ENCODE peak calls at places on chromosomes 13 and 19, in six cellular contexts. One of them, this sample, is unnamed.

GRCh38 chr13:45105895-45106294 is 14.4 kb upstream of the GTF2F2 start:
- DNase-seq in IMR-90: peak; percentile 94
- DNase-seq in GM23338: no peak
- DNase-seq in lower lobe of right lung: no peak
- DNase-seq in H9: no peak
- DNase-seq in adrenal gland: no peak
- DNase-seq in this sample: no peak

GRCh38 chr13:113078895-113079720 is 26.5 kb upstream of the F7 start:
- DNase-seq in IMR-90: no peak
- DNase-seq in GM23338: no peak
- DNase-seq in lower lobe of right lung: peak; percentile 20
- DNase-seq in H9: no peak
- DNase-seq in adrenal gland: no peak
- DNase-seq in this sample: no peak

GRCh38 chr13:113275387-113275786 is 21.7 kb upstream of the LAMP1 start:
- DNase-seq in IMR-90: peak; percentile 75
- DNase-seq in GM23338: peak; percentile 77
- DNase-seq in lower lobe of right lung: no peak
- DNase-seq in H9: peak; percentile 62
- DNase-seq in adrenal gland: peak; percentile 68
- DNase-seq in this sample: no peak

GRCh38 chr19:28553005-28553404 is 659.9 kb downstream of the UQCRFS1 start:
- DNase-seq in IMR-90: no peak
- DNase-seq in GM23338: no peak
- DNase-seq in lower lobe of right lung: no peak
- DNase-seq in H9: peak; percentile 5
- DNase-seq in adrenal gland: no peak
- DNase-seq in this sample: no peak

GRCh38 chr13:48950507-48950886 is 25.2 kb upstream of the FNDC3A start:
- DNase-seq in IMR-90: peak; percentile 27
- DNase-seq in GM23338: no peak
- DNase-seq in lower lobe of right lung: no peak
- DNase-seq in H9: no peak
- DNase-seq in adrenal gland: no peak
- DNase-seq in this sample: peak; percentile 37

GRCh38 chr19:49114630-49115363 is 627 bp downstream of the LIN7B start:
- DNase-seq in IMR-90: peak; percentile 33
- DNase-seq in GM23338: peak; percentile 88
- DNase-seq in lower lobe of right lung: peak; percentile 77
- DNase-seq in H9: peak; percentile 83
- DNase-seq in adrenal gland: peak; percentile 59
- DNase-seq in this sample: no peak

GRCh38 chr13:44421853-44422525 is 48.4 kb downstream of the SERP2 start:
- DNase-seq in IMR-90: no peak
- DNase-seq in GM23338: no peak
- DNase-seq in lower lobe of right lung: no peak
- DNase-seq in H9: no peak
- DNase-seq in adrenal gland: no peak
- DNase-seq in this sample: no peak

GRCh38 chr19:30437869-30438268 is 65.7 kb downstream of the ZNF536 start:
- DNase-seq in IMR-90: no peak
- DNase-seq in GM23338: peak; percentile 40
- DNase-seq in lower lobe of right lung: no peak
- DNase-seq in H9: no peak
- DNase-seq in adrenal gland: no peak
- DNase-seq in this sample: no peak

GRCh38 chr13:98664510-98664909 is 87.6 kb upstream of the STK24 start:
- DNase-seq in IMR-90: no peak
- DNase-seq in GM23338: no peak
- DNase-seq in lower lobe of right lung: no peak
- DNase-seq in H9: no peak
- DNase-seq in adrenal gland: no peak
- DNase-seq in this sample: no peak

DNA sequence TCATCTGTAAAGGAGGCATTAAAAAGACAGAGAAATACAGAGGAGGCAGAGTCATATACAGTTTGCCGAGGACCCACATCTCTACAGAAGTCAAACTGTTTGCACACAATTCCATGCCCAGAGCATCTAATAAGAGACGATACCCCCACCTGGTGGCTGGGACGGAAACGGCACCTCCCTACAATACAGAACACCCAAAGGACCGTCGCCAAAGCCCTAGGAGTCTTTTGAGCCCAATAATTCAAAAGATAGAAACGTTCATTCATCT is 703 bp upstream of the PLEKHG2 start:
- DNase-seq in IMR-90: peak; percentile 92
- DNase-seq in GM23338: peak; percentile 97
- DNase-seq in lower lobe of right lung: peak; percentile 94
- DNase-seq in H9: peak; percentile 81
- DNase-seq in adrenal gland: peak; percentile 95
- DNase-seq in this sample: peak; percentile 88
- H3K4me1 ChIP-seq in IMR-90: peaks cover 26% of the 10 kb centered on the region
- H3K4me1 ChIP-seq in GM23338: peaks cover 41% of the 10 kb centered on the region
- H3K4me1 ChIP-seq in lower lobe of right lung: peaks cover 31% of the 10 kb centered on the region
- H3K4me1 ChIP-seq in H9: peaks cover 4% of the 10 kb centered on the region
- H3K4me1 ChIP-seq in adrenal gland: peaks cover 8% of the 10 kb centered on the region
- H3K4me1 ChIP-seq in this sample: peaks cover 3% of the 10 kb centered on the region

GRCh38 chr19:3275068-3275582 is 50.7 kb downstream of the CELF5 start:
- DNase-seq in IMR-90: no peak
- DNase-seq in GM23338: peak; percentile 92
- DNase-seq in lower lobe of right lung: no peak
- DNase-seq in H9: peak; percentile 88
- DNase-seq in adrenal gland: no peak
- DNase-seq in this sample: no peak

GRCh38 chr19:3277649-3278048 is 53.2 kb downstream of the CELF5 start:
- DNase-seq in IMR-90: no peak
- DNase-seq in GM23338: no peak
- DNase-seq in lower lobe of right lung: no peak
- DNase-seq in H9: no peak
- DNase-seq in adrenal gland: no peak
- DNase-seq in this sample: no peak

GRCh38 chr19:3274245-3275067 is 50.0 kb downstream of the CELF5 start:
- DNase-seq in IMR-90: no peak
- DNase-seq in GM23338: no peak
- DNase-seq in lower lobe of right lung: no peak
- DNase-seq in H9: no peak
- DNase-seq in adrenal gland: no peak
- DNase-seq in this sample: no peak

GRCh38 chr19:3276341-3276799 is 51.9 kb downstream of the CELF5 start:
- DNase-seq in IMR-90: no peak
- DNase-seq in GM23338: peak; percentile 95
- DNase-seq in lower lobe of right lung: peak; percentile 52
- DNase-seq in H9: peak; percentile 99
- DNase-seq in adrenal gland: no peak
- DNase-seq in this sample: peak; percentile 68

GRCh38 chr19:3275583-3276340 is 51.3 kb downstream of the CELF5 start:
- DNase-seq in IMR-90: peak; percentile 60
- DNase-seq in GM23338: peak; percentile 96
- DNase-seq in lower lobe of right lung: peak; percentile 76
- DNase-seq in H9: peak; percentile 96
- DNase-seq in adrenal gland: peak; percentile 40
- DNase-seq in this sample: no peak
- H3K27ac ChIP-seq in IMR-90: no peak overlapping the region
- H3K27ac ChIP-seq in GM23338: peak overlapping the region; percentile 59
- H3K27ac ChIP-seq in lower lobe of right lung: no peak overlapping the region
- H3K27ac ChIP-seq in H9: no peak overlapping the region
- H3K27ac ChIP-seq in adrenal gland: no peak overlapping the region
- H3K27ac ChIP-seq in this sample: no peak overlapping the region

GRCh38 chr19:40683437-40683836 is 7.0 kb downstream of the NUMBL start:
- DNase-seq in IMR-90: no peak
- DNase-seq in GM23338: no peak
- DNase-seq in lower lobe of right lung: no peak
- DNase-seq in H9: no peak
- DNase-seq in adrenal gland: no peak
- DNase-seq in this sample: no peak

GRCh38 chr19:40682431-40682964 is 8.0 kb downstream of the NUMBL start:
- DNase-seq in IMR-90: no peak
- DNase-seq in GM23338: no peak
- DNase-seq in lower lobe of right lung: no peak
- DNase-seq in H9: no peak
- DNase-seq in adrenal gland: no peak
- DNase-seq in this sample: no peak

GRCh38 chr19:40684280-40684679 is 6.2 kb downstream of the NUMBL start:
- DNase-seq in IMR-90: no peak
- DNase-seq in GM23338: no peak
- DNase-seq in lower lobe of right lung: no peak
- DNase-seq in H9: no peak
- DNase-seq in adrenal gland: no peak
- DNase-seq in this sample: no peak

GRCh38 chr19:40677156-40677555 is 13.3 kb downstream of the NUMBL start:
- DNase-seq in IMR-90: no peak
- DNase-seq in GM23338: no peak
- DNase-seq in lower lobe of right lung: no peak
- DNase-seq in H9: no peak
- DNase-seq in adrenal gland: no peak
- DNase-seq in this sample: no peak

GRCh38 chr19:40681039-40681438 is 9.4 kb downstream of the NUMBL start:
- DNase-seq in IMR-90: no peak
- DNase-seq in GM23338: no peak
- DNase-seq in lower lobe of right lung: no peak
- DNase-seq in H9: no peak
- DNase-seq in adrenal gland: no peak
- DNase-seq in this sample: no peak
- TF ChIP-seq CTCF in IMR-90: no peak
- TF ChIP-seq CTCF in GM23338: peak; percentile 6
- TF ChIP-seq CTCF in lower lobe of right lung: no peak
- TF ChIP-seq CTCF in H9: no peak
- TF ChIP-seq CTCF in adrenal gland: no peak
- TF ChIP-seq CTCF in this sample: no peak

GRCh38 chr19:55390461-55390880 is 4.7 kb downstream of the RPL28 start:
- DNase-seq in IMR-90: no peak
- DNase-seq in GM23338: peak; percentile 57
- DNase-seq in lower lobe of right lung: no peak
- DNase-seq in H9: no peak
- DNase-seq in adrenal gland: no peak
- DNase-seq in this sample: no peak

GRCh38 chr19:55389386-55390317 is 3.9 kb downstream of the RPL28 start:
- DNase-seq in IMR-90: no peak
- DNase-seq in GM23338: no peak
- DNase-seq in lower lobe of right lung: no peak
- DNase-seq in H9: no peak
- DNase-seq in adrenal gland: no peak
- DNase-seq in this sample: no peak

GRCh38 chr19:55386515-55386947 is 799 bp downstream of the RPL28 start:
- DNase-seq in IMR-90: no peak
- DNase-seq in GM23338: no peak
- DNase-seq in lower lobe of right lung: no peak
- DNase-seq in H9: no peak
- DNase-seq in adrenal gland: no peak
- DNase-seq in this sample: no peak

GRCh38 chr19:55385749-55386514 is at the start of gene RPL28:
- DNase-seq in IMR-90: peak; percentile 97
- DNase-seq in GM23338: peak; percentile 99
- DNase-seq in lower lobe of right lung: peak; percentile 98
- DNase-seq in H9: peak; percentile 98
- DNase-seq in adrenal gland: peak; percentile 99
- DNase-seq in this sample: peak; percentile 96

DNA sequence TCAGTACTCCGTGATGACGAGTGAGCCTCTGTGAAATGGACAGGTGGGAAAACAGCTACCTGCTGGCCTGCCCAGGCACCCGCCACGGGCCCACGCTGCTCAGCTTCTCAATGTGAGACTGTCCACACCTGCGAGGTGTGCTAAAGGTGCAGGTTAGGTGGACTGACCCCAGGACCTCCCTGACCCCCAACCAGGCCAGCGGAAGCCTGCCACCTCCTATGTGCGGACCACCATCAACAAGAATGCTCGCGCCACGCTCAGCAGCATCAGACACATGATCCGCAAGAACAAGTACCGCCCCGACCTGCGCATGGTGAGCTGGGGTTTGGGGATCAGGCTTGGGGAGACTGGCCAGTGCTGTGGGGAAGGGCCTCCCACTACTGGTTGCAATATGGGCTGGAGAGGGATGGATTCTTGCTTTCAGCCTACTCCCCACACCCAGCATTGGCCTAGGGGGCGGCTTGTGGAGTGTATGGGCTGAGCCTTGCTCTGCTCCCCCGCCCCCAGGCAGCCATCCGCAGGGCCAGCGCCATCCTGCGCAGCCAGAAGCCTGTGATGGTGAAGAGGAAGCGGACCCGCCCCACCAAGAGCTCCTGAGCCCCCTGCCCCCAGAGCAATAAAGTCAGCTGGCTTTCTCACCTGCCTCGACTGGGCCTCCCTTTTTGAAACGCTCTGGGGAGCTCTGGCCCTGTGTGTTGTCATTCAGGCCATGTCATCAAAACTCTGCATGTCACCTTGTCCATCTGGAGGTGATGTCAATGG is 2.2 kb downstream of the RPL28 start:
- DNase-seq in IMR-90: no peak
- DNase-seq in GM23338: no peak
- DNase-seq in lower lobe of right lung: no peak
- DNase-seq in H9: no peak
- DNase-seq in adrenal gland: no peak
- DNase-seq in this sample: no peak
- H3K4me1 ChIP-seq in IMR-90: peaks cover 50% of the 10 kb centered on the region
- H3K4me1 ChIP-seq in GM23338: peaks cover 67% of the 10 kb centered on the region
- H3K4me1 ChIP-seq in lower lobe of right lung: peaks cover 50% of the 10 kb centered on the region
- H3K4me1 ChIP-seq in H9: peaks cover 8% of the 10 kb centered on the region
- H3K4me1 ChIP-seq in adrenal gland: peaks cover 30% of the 10 kb centered on the region
- H3K4me1 ChIP-seq in this sample: no peaks in the 10 kb centered on the region

DNA sequence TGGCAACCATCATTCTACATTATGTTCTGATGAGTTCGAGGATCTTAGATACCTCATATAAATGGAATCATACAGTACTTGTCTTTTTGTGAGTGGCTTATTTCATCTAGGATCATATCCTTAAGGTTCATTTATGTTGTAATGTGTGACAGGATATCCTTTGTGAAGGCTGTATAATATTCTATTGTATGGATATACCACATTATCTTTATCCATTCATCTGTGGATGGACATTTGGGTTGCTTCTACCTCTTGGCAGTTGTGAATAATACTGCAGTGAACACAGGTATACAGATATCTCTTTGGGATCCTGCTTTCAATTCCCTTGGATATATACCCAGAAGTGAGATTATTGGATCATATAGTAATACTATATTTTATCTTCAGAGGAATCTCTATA is 33.2 kb upstream of the RFC3 start:
- DNase-seq in IMR-90: no peak
- DNase-seq in GM23338: no peak
- DNase-seq in lower lobe of right lung: no peak
- DNase-seq in H9: no peak
- DNase-seq in adrenal gland: no peak
- DNase-seq in this sample: no peak
- H3K27ac ChIP-seq in IMR-90: no peak overlapping the region
- H3K27ac ChIP-seq in GM23338: no peak overlapping the region
- H3K27ac ChIP-seq in lower lobe of right lung: no peak overlapping the region
- H3K27ac ChIP-seq in H9: no peak overlapping the region
- H3K27ac ChIP-seq in adrenal gland: no peak overlapping the region
- H3K27ac ChIP-seq in this sample: no peak overlapping the region